ENCODE peak calls at places on chromosomes 7 and 10, in four cellular contexts. A, W, Q and B are unnamed samples.

GRCh38 chr7:131600578-131600977 is 44.1 kb upstream of the PODXL start:
- DNase-seq in W (peak; percentile 72), Q (no peak), A (no peak), B (no peak)

GRCh38 chr7:141663081-141663510 is 38.9 kb downstream of the DENND11 start:
- DNase-seq in A (no peak), Q (no peak), W (no peak), B (no peak)

GRCh38 chr7:105295626-105296352 is 92.9 kb downstream of the SRPK2 start:
- DNase-seq in A (no peak), W (no peak), Q (no peak), B (no peak)

GRCh38 chr7:51236470-51237127 is 80.0 kb downstream of the COBL start:
- DNase-seq in W (no peak), Q (no peak), A (no peak), B (peak; percentile 25)

GRCh38 chr7:25595931-25596330 is 367.6 kb upstream of the NPVF start:
- DNase-seq in W (no peak), Q (no peak), A (no peak), B (no peak)

GRCh38 chr7:78350926-78351325 is 552.4 kb downstream of the PHTF2 start:
- DNase-seq in Q (no peak), W (no peak), A (no peak), B (no peak)

GRCh38 chr7:101386177-101386557 is 23.5 kb downstream of the COL26A1 start:
- DNase-seq in Q (no peak), W (no peak), A (no peak), B (no peak)

GRCh38 chr10:89301231-89301630 is 615 bp upstream of the IFIT2 start:
- DNase-seq in W (peak; percentile 43), A (no peak), Q (no peak), B (no peak)

GRCh38 chr10:9010093-9010492 is 955.6 kb downstream of the GATA3 start:
- DNase-seq in W (no peak), A (peak; percentile 37), Q (no peak), B (no peak)

GRCh38 chr7:913736-914520 is 37.6 kb downstream of the GET4 start:
- DNase-seq in W (no peak), A (no peak), Q (no peak), B (no peak)

GRCh38 chr7:7178906-7179305 is 3.4 kb upstream of the C1GALT1 start:
- DNase-seq in W (no peak), A (no peak), Q (no peak), B (no peak)

GRCh38 chr7:7180725-7181428 is 1.5 kb upstream of the C1GALT1 start:
- DNase-seq in Q (no peak), W (no peak), A (no peak), B (no peak)

GRCh38 chr7:7176421-7177043 is 5.8 kb upstream of the C1GALT1 start:
- DNase-seq in W (peak; percentile 91), A (peak; percentile 81), Q (no peak), B (no peak)

GRCh38 chr7:7177044-7177517 is 5.3 kb upstream of the C1GALT1 start:
- DNase-seq in Q (no peak), A (peak; percentile 92), W (peak; percentile 85), B (no peak)

DNA sequence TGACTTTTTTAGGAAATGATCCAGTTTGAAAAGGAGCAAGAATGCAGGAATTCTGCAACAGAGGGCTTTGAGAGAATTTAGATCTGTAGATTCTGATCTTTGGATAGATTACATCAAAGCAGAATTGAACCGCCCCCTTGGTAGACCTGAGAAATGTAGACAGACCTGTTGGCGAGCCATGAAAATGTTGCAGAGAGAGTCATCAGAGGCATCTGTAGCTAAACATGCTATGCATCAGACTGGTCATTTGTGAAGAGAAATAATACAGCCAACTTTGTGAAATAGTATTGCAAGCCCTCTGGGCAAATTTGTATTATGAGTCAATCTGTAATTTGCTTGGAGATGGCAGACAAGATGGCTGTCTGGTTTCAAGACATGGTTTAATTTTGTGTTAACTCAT is 4.3 kb upstream of the C1GALT1 start:
- DNase-seq in Q (no peak), A (no peak), W (no peak), B (no peak)
- H2AK5ac ChIP-seq in Q (no peak overlapping the region), A (no peak overlapping the region), W (no peak overlapping the region), B (no peak overlapping the region)

GRCh38 chr10:116120688-116121087 is 152.3 kb downstream of the GFRA1 start:
- DNase-seq in A (peak; percentile 73), W (no peak), Q (peak; percentile 91), B (peak; percentile 78)

GRCh38 chr10:116124777-116125176 is 148.2 kb downstream of the GFRA1 start:
- DNase-seq in A (no peak), W (no peak), Q (peak; percentile 55), B (peak; percentile 64)

GRCh38 chr10:116122664-116123063 is 150.3 kb downstream of the GFRA1 start:
- DNase-seq in A (no peak), W (no peak), Q (no peak), B (no peak)

GRCh38 chr10:116125180-116125579 is 147.8 kb downstream of the GFRA1 start:
- DNase-seq in A (no peak), Q (no peak), W (no peak), B (no peak)

DNA sequence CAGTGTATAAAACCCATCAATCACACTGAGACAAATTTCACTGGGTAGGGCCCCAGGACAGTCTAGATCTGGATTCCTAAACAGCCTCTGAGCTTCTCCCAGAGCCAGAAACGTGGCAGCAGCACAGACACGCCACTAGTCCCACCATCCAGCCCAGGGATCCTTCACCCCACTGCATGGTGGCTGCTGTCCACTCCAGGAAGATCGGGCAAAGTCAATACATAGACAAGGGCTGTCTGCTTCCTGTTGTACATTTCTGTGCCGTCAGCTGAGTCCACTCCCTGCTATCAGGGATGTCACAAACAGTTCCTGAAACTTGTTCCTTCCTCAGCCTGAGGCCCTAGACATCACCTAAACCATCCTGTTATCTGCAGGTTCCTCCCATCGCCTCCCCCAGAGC is 150.9 kb downstream of the GFRA1 start:
- DNase-seq in W (no peak), Q (no peak), A (no peak), B (no peak)
- H2BK120ac ChIP-seq in W (no peak overlapping the region), Q (no peak overlapping the region), A (no peak overlapping the region), B (no peak overlapping the region)

GRCh38 chr10:47107226-47107625 is 192.8 kb upstream of the GDF10 start:
- DNase-seq in Q (peak; percentile 28), W (no peak), A (no peak), B (no peak)

GRCh38 chr10:47104786-47105385 is 193.7 kb downstream of the PTPN20 start:
- DNase-seq in A (no peak), W (peak; percentile 3), Q (peak; percentile 6), B (no peak)

GRCh38 chr10:47101196-47101595 is 190.0 kb downstream of the PTPN20 start:
- DNase-seq in A (no peak), W (no peak), Q (no peak), B (peak; percentile 8)

GRCh38 chr10:47101807-47102206 is 190.6 kb downstream of the PTPN20 start:
- DNase-seq in W (no peak), Q (no peak), A (no peak), B (no peak)

GRCh38 chr10:47104101-47104707 is 193.0 kb downstream of the PTPN20 start:
- DNase-seq in A (no peak), W (peak; percentile 89), Q (peak; percentile 20), B (no peak)
- H4K5ac ChIP-seq in A (no peak overlapping the region), W (peak overlapping the region; percentile 86), Q (no peak overlapping the region), B (no peak overlapping the region)

GRCh38 chr7:150723467-150723866 is 7.1 kb downstream of the GIMAP1 start:
- DNase-seq in A (no peak), W (no peak), Q (no peak), B (no peak)

GRCh38 chr7:150721970-150722373 is 5.6 kb downstream of the GIMAP1 start:
- DNase-seq in Q (no peak), A (no peak), W (no peak), B (no peak)

GRCh38 chr7:150722403-150723065 is 6.1 kb downstream of the GIMAP1 start:
- DNase-seq in Q (no peak), W (no peak), A (no peak), B (no peak)

GRCh38 chr7:150717821-150718420 is 1.5 kb downstream of the GIMAP1 start:
- DNase-seq in Q (no peak), W (no peak), A (no peak), B (no peak)

GRCh38 chr7:150719960-150720891 is 3.8 kb downstream of the GIMAP1 start:
- DNase-seq in A (no peak), W (no peak), Q (no peak), B (no peak)
- H2AK5ac ChIP-seq in A (no peak overlapping the region), W (no peak overlapping the region), Q (no peak overlapping the region), B (no peak overlapping the region)

GRCh38 chr10:84522612-84523462 is 194.4 kb downstream of the CCSER2 start:
- DNase-seq in A (no peak), W (no peak), Q (no peak), B (no peak)
- H2BK120ac ChIP-seq in A (no peak overlapping the region), W (no peak overlapping the region), Q (no peak overlapping the region), B (no peak overlapping the region)

GRCh38 chr10:10520391-10521385 is 497.0 kb upstream of the CELF2 start:
- DNase-seq in A (no peak), Q (no peak), W (peak; percentile 48), B (no peak)
- H4K5ac ChIP-seq in A (no peak overlapping the region), Q (no peak overlapping the region), W (no peak overlapping the region), B (no peak overlapping the region)

DNA sequence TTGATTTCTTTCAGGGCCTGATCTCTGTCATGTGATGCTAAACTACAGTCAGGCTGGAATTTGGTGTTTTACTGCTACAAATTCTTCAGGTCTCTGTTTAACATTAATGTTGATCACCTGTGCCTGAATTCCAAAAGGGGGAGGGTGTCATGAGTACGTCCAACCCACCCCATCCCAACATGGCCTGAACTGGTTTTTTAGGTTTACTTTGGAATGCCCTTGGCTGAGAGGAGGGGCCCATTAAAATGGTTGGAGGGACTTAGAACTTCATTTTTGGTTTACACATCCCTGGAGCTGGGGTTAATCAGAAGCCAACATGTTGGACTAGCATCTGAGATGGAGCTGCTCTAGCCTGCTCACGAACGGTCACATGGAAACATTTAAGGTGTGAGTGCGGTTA is 60.8 kb upstream of the CFAP46 start:
- DNase-seq in A (no peak), W (no peak), Q (no peak), B (no peak)
- H2AK5ac ChIP-seq in A (peak overlapping the region; percentile 100), W (no peak overlapping the region), Q (no peak overlapping the region), B (no peak overlapping the region)

GRCh38 chr7:151448261-151449252 is 8.6 kb upstream of the CRYGN start:
- DNase-seq in A (peak; percentile 66), Q (peak; percentile 90), W (peak; percentile 41), B (peak; percentile 79)
- H2BK120ac ChIP-seq in A (no peak overlapping the region), Q (no peak overlapping the region), W (peak overlapping the region; percentile 57), B (no peak overlapping the region)

GRCh38 chr7:95317546-95317945 is 6.8 kb downstream of the PON1 start:
- DNase-seq in W (no peak), Q (no peak), A (peak; percentile 34), B (no peak)
- H4K5ac ChIP-seq in W (no peak overlapping the region), Q (no peak overlapping the region), A (no peak overlapping the region), B (no peak overlapping the region)

GRCh38 chr10:29007748-29008610 is 280.9 kb upstream of the LYZL1 start:
- DNase-seq in W (no peak), Q (no peak), A (peak; percentile 65), B (no peak)
- H2AK5ac ChIP-seq in W (no peak overlapping the region), Q (no peak overlapping the region), A (peak overlapping the region; percentile 62), B (no peak overlapping the region)